ENCODE peak calls at places on chromosomes 12 and 14, in eight cellular contexts. B is mesothelial cell of epicardium; J is activated naive CD8-positive, alpha-beta T cell treated with anti-CD3 and anti-CD28 coated beads, Interleukin-2, amount 10 ng/mL, durations not matched to agents 7 days and 5 days; V is left colon; U is transverse colon; A is activated T-helper 1 cell treated with Interleukin-2 at 50 U/mL for 16 hours; M is activated CD8-positive, alpha-beta T cell treated with anti-CD3 and anti-CD28 coated beads for 36 hours; W is sigmoid colon. H is an unnamed sample.

GRCh38 chr14:97655169-97655948 is 858.2 kb downstream of the VRK1 start:
- DNase-seq in B (no peak), J (no peak), V (no peak), U (no peak), A (no peak), M (no peak), W (no peak), H (no peak)

GRCh38 chr12:116718578-116719454 is 19.1 kb downstream of the SPRING1 start:
- DNase-seq in B (no peak), J (no peak), V (no peak), U (no peak), A (no peak), M (no peak), W (no peak), H (no peak)

GRCh38 chr12:114670257-114670955 is 13.6 kb downstream of the TBX3 start:
- DNase-seq in B (no peak), J (no peak), V (no peak), U (no peak), A (no peak), M (no peak), W (no peak), H (no peak)

GRCh38 chr14:30162066-30162465 is 234.4 kb upstream of the PRKD1 start:
- DNase-seq in B (no peak), J (no peak), V (no peak), U (no peak), A (no peak), M (no peak), W (no peak), H (no peak)

GRCh38 chr12:66456622-66457021 is 154.3 kb downstream of the HELB start:
- DNase-seq in B (no peak), J (no peak), V (no peak), U (no peak), A (no peak), M (no peak), W (no peak), H (no peak)

GRCh38 chr12:53170245-53170644 is 10.3 kb upstream of the ZNF740 start:
- DNase-seq in B (no peak), J (no peak), V (no peak), U (no peak), A (no peak), M (no peak), W (no peak), H (no peak)

GRCh38 chr12:109743076-109743910 is 29.7 kb downstream of the FAM222A start:
- DNase-seq in B (peak; percentile 8), J (peak; percentile 15), V (peak; percentile 1), U (no peak), A (no peak), M (no peak), W (peak; percentile 55), H (no peak)

GRCh38 chr14:74368441-74368840 is 20.2 kb downstream of the VRTN start:
- DNase-seq in B (no peak), J (no peak), V (no peak), U (no peak), A (no peak), M (no peak), W (peak; percentile 29), H (no peak)

GRCh38 chr14:61561144-61561543 is 134.2 kb upstream of the HIF1A start:
- DNase-seq in B (no peak), J (no peak), V (no peak), U (no peak), A (no peak), M (no peak), W (no peak), H (no peak)

GRCh38 chr12:25130741-25131188 is 64.2 kb downstream of the DNAI7 start:
- DNase-seq in B (no peak), J (no peak), V (no peak), U (no peak), A (no peak), M (no peak), W (no peak), H (no peak)

GRCh38 chr12:47095446-47096236 is 15.9 kb upstream of the AMIGO2 start:
- DNase-seq in B (no peak), J (no peak), V (no peak), U (no peak), A (no peak), M (no peak), W (no peak), H (no peak)

GRCh38 chr12:13228579-13228978 is 32.1 kb downstream of the EMP1 start:
- DNase-seq in B (no peak), J (no peak), V (no peak), U (no peak), A (no peak), M (no peak), W (no peak), H (no peak)

GRCh38 chr14:51093371-51094281 is 1.3 kb downstream of the TRIM9 start:
- DNase-seq in B (no peak), J (peak; percentile 68), V (peak; percentile 59), U (peak; percentile 54), A (no peak), M (peak; percentile 78), W (peak; percentile 70), H (peak; percentile 67)

GRCh38 chr12:9673404-9674225 is 4.1 kb downstream of the CLEC2D start:
- DNase-seq in B (no peak), J (peak; percentile 74), V (peak; percentile 49), U (peak; percentile 42), A (peak; percentile 31), M (peak; percentile 90), W (peak; percentile 64), H (no peak)

GRCh38 chr14:55333785-55334485 is 62.7 kb downstream of the FBXO34 start:
- DNase-seq in B (no peak), J (no peak), V (no peak), U (no peak), A (no peak), M (peak; percentile 35), W (no peak), H (no peak)

GRCh38 chr12:53048033-53048779 is 1.7 kb upstream of the TNS2 start:
- DNase-seq in B (no peak), J (peak; percentile 44), V (peak; percentile 60), U (peak; percentile 63), A (no peak), M (no peak), W (peak; percentile 86), H (peak; percentile 69)

GRCh38 chr12:64478661-64479060 is 26.7 kb downstream of the TBK1 start:
- DNase-seq in B (no peak), J (no peak), V (no peak), U (no peak), A (no peak), M (no peak), W (no peak), H (no peak)

GRCh38 chr12:57170408-57170807 is 23.0 kb upstream of the LRP1-AS start:
- DNase-seq in B (no peak), J (no peak), V (no peak), U (no peak), A (no peak), M (no peak), W (no peak), H (no peak)

GRCh38 chr14:21526672-21527319 is 650 bp upstream of the SALL2 start:
- DNase-seq in B (no peak), J (no peak), V (no peak), U (no peak), A (no peak), M (no peak), W (no peak), H (no peak)

GRCh38 chr12:128974881-128975280 is 121.6 kb downstream of the GLT1D1 start:
- DNase-seq in B (no peak), J (no peak), V (no peak), U (no peak), A (no peak), M (no peak), W (no peak), H (no peak)

GRCh38 chr12:5656836-5657235 is 224.9 kb downstream of the NTF3 start:
- DNase-seq in B (no peak), J (no peak), V (no peak), U (no peak), A (no peak), M (no peak), W (no peak), H (no peak)